ENCODE peak calls at places on chromosomes 13 and 19, in nine cellular contexts. K, T, S, N, C, M, X, G and B are unnamed samples.

GRCh38 chr19:1210227-1210538 is 4.6 kb downstream of the STK11 start:
- DNase-seq in K (no peak), T (no peak), S (peak; percentile 59), N (no peak), C (no peak), M (no peak), X (no peak), G (no peak), B (no peak)

GRCh38 chr19:31992750-31993149 is 352.7 kb upstream of the ZNF507 start:
- DNase-seq in K (no peak), T (no peak), S (no peak), N (no peak), C (no peak), M (no peak), X (no peak), G (no peak), B (no peak)

GRCh38 chr13:64819081-64819480 is 2411.1 kb downstream of the PCDH9 start:
- DNase-seq in K (no peak), T (no peak), S (no peak), N (peak; percentile 45), C (no peak), M (no peak), X (no peak), G (no peak), B (no peak)

GRCh38 chr19:24052811-24053210 is 34.2 kb upstream of the ZNF254 start:
- DNase-seq in K (no peak), T (no peak), S (no peak), N (no peak), C (no peak), M (no peak), X (no peak), G (no peak), B (no peak)

GRCh38 chr13:107231941-107232340 is 664.0 kb upstream of the ARGLU1 start:
- DNase-seq in K (no peak), T (no peak), S (no peak), N (no peak), C (no peak), M (no peak), X (no peak), G (no peak), B (no peak)

GRCh38 chr13:42981317-42981716 is 10.7 kb downstream of the EPSTI1 start:
- DNase-seq in K (no peak), T (no peak), S (no peak), N (no peak), C (no peak), M (no peak), X (no peak), G (no peak), B (no peak)

GRCh38 chr13:61039302-61039701 is 376.3 kb downstream of the PCDH20 start:
- DNase-seq in K (no peak), T (no peak), S (no peak), N (no peak), C (no peak), M (no peak), X (no peak), G (no peak), B (no peak)

GRCh38 chr19:16447015-16447384 is 24.8 kb downstream of the EPS15L1 start:
- DNase-seq in K (peak; percentile 50), T (no peak), S (peak; percentile 86), N (peak; percentile 94), C (no peak), M (no peak), X (peak; percentile 39), G (peak; percentile 36), B (peak; percentile 83)

GRCh38 chr19:3610745-3611717 is 4.4 kb upstream of the TBXA2R start:
- DNase-seq in K (no peak), T (no peak), S (no peak), N (no peak), C (no peak), M (no peak), X (no peak), G (no peak), B (peak; percentile 71)

GRCh38 chr19:2523630-2524311 is 47.8 kb downstream of the GADD45B start:
- DNase-seq in K (no peak), T (peak; percentile 60), S (no peak), N (no peak), C (peak; percentile 62), M (no peak), X (no peak), G (no peak), B (peak; percentile 31)

GRCh38 chr19:33461256-33462111 is 60.1 kb downstream of the PEPD start:
- DNase-seq in K (no peak), T (no peak), S (no peak), N (no peak), C (no peak), M (no peak), X (no peak), G (no peak), B (no peak)

GRCh38 chr19:21087871-21088270 is 5.9 kb downstream of the ZNF714 start:
- DNase-seq in K (no peak), T (no peak), S (no peak), N (no peak), C (no peak), M (no peak), X (no peak), G (no peak), B (no peak)

GRCh38 chr13:19984430-19985218 is 26.1 kb downstream of the ZMYM2 start:
- DNase-seq in K (no peak), T (peak; percentile 84), S (peak; percentile 13), N (peak; percentile 81), C (no peak), M (peak; percentile 20), X (no peak), G (no peak), B (no peak)

DNA sequence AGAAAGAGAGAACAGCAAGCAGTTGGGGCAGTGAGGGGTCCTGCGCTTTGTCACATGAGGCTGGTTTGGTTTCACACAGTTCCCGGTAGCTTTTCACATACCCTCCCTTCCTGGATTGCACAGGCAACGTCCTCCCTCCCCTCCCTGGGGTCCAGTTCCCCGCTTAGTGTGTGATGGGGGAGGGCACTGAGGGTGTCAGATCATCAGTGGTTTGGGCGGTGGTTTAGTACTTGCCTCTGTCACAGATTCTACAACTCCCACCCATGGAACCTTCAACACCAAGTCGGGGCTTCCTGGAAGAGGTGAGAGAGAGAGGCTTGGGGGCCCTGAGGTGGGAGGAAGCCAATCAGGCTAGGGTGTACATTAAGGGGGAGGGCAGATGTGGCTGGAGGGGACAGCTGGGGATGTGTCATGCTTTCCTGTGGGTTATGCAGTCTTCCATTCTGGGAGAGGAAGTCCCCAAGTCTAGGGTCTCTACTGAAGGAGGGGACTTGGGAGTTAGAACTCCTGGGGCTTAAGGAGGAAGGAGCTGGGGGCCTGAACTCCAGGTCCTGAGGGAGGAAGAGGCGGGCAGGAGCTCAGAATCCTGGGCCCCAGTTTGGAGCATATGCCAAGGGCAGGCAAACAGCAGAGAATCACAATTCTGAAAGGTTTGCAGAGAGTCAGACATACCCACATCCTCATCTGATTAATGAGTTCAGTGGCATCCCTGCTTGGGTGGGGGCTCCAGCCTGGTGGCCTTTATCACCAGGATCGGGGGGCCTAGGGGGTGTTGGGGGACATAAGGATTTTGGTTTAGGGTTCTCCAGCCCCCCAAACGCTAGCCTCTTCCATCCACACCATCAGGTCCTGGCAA is at the start of gene NKG7:
- DNase-seq in K (no peak), T (no peak), S (no peak), N (no peak), C (no peak), M (no peak), X (no peak), G (no peak), B (no peak)
- H3K4me3 ChIP-seq in K (no peak within 1 kb of the TSS), T (no peak within 1 kb of the TSS), S (no peak within 1 kb of the TSS), N (no peak within 1 kb of the TSS), C (no peak within 1 kb of the TSS), M (no peak within 1 kb of the TSS), X (no peak within 1 kb of the TSS), G (no peak within 1 kb of the TSS), B (peak within 1 kb of the TSS; percentile 30)

GRCh38 chr19:39446365-39447084 is 1.1 kb downstream of the SUPT5H start:
- DNase-seq in K (no peak), T (no peak), S (no peak), N (no peak), C (no peak), M (no peak), X (no peak), G (no peak), B (no peak)
- H3K27ac ChIP-seq in K (peak overlapping the region; percentile 95), T (peak overlapping the region; percentile 81), S (peak overlapping the region; percentile 88), N (peak overlapping the region; percentile 71), C (peak overlapping the region; percentile 75), M (peak overlapping the region; percentile 96), X (peak overlapping the region; percentile 91), G (peak overlapping the region; percentile 92), B (peak overlapping the region; percentile 2)

GRCh38 chr19:47096721-47097120 is 16.9 kb downstream of the ZC3H4 start:
- DNase-seq in K (peak; percentile 54), T (no peak), S (no peak), N (no peak), C (no peak), M (no peak), X (no peak), G (no peak), B (no peak)
- H3K4me3 ChIP-seq in K (no peak overlapping the region), T (no peak overlapping the region), S (no peak overlapping the region), N (no peak overlapping the region), C (no peak overlapping the region), M (no peak overlapping the region), X (no peak overlapping the region), G (no peak overlapping the region), B (no peak overlapping the region)

GRCh38 chr13:28380319-28380718 is 114.6 kb downstream of the FLT1 start:
- DNase-seq in K (no peak), T (no peak), S (no peak), N (no peak), C (no peak), M (no peak), X (no peak), G (no peak), B (no peak)

GRCh38 chr13:28379371-28380083 is 115.4 kb downstream of the FLT1 start:
- DNase-seq in K (no peak), T (peak; percentile 31), S (no peak), N (no peak), C (no peak), M (no peak), X (no peak), G (no peak), B (no peak)

GRCh38 chr13:28373803-28374202 is 121.1 kb downstream of the FLT1 start:
- DNase-seq in K (no peak), T (no peak), S (no peak), N (no peak), C (no peak), M (no peak), X (no peak), G (no peak), B (no peak)

GRCh38 chr13:28376604-28377003 is 118.3 kb downstream of the FLT1 start:
- DNase-seq in K (no peak), T (no peak), S (no peak), N (no peak), C (no peak), M (no peak), X (no peak), G (no peak), B (no peak)

DNA sequence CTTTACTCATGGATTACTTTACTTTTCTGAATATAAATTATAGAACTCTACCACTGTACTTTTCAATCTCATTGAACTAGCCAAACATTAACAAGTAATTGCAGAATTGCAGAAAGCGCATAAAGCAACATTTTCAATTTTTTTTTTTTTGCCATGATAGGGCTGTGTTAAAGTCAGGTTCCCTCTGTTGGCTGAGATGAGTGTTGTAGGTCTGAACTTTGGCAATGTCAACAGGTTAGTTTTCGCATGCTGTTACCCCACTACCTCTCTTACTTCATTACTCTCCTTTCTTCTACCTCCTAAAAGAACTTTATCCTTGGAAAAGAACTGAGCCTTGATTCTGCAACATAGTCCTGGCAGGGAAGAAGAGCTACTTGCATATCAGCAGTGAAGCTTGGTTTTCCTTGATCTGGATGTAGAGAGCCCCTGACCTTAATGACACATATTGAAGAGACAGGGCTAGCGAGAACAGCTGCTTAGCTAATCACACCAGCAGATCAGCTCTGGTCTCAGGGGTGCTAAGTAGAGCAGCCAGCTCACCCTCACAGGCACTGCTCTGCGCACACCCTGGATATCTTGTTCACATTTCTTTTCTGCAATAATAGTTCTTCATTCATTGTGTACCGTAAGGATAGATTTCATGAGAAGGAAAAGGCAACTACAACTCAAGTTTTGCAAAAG is 119.5 kb downstream of the FLT1 start:
- DNase-seq in K (no peak), T (no peak), S (no peak), N (no peak), C (no peak), M (peak; percentile 33), X (no peak), G (no peak), B (no peak)
- H3K27ac ChIP-seq in K (no peak overlapping the region), T (peak overlapping the region; percentile 15), S (no peak overlapping the region), N (no peak overlapping the region), C (no peak overlapping the region), M (no peak overlapping the region), X (no peak overlapping the region), G (no peak overlapping the region), B (no peak overlapping the region)